ENCODE peak calls at places on chromosomes 7 and 10, in seven cellular contexts. One of them, this sample, is unnamed.

GRCh38 chr7:97471491-97471890 is 260.4 kb upstream of the TAC1 start:
- DNase-seq in neuronal stem cell: no peak
- DNase-seq in PC-9: no peak
- DNase-seq in activated effector memory CD4-positive, alpha-beta T cell treated with Interleukin-2 at 50 U/mL for 16 hours: no peak
- DNase-seq in naive B cell: no peak
- DNase-seq in HCT116: no peak
- DNase-seq in mammary epithelial cell: no peak
- DNase-seq in this sample: no peak

GRCh38 chr7:140562921-140563600 is 77.6 kb downstream of the DENND2A start:
- DNase-seq in mammary epithelial cell: no peak
- DNase-seq in naive B cell: no peak
- DNase-seq in activated effector memory CD4-positive, alpha-beta T cell treated with Interleukin-2 at 50 U/mL for 16 hours: no peak
- DNase-seq in PC-9: no peak
- DNase-seq in HCT116: no peak
- DNase-seq in neuronal stem cell: no peak
- DNase-seq in this sample: no peak

GRCh38 chr7:135389971-135390370 is 119.9 kb downstream of the CNOT4 start:
- DNase-seq in mammary epithelial cell: no peak
- DNase-seq in HCT116: no peak
- DNase-seq in neuronal stem cell: no peak
- DNase-seq in activated effector memory CD4-positive, alpha-beta T cell treated with Interleukin-2 at 50 U/mL for 16 hours: no peak
- DNase-seq in naive B cell: no peak
- DNase-seq in PC-9: no peak
- DNase-seq in this sample: no peak

GRCh38 chr7:105224884-105225651 is 163.7 kb downstream of the SRPK2 start:
- DNase-seq in mammary epithelial cell: peak
- DNase-seq in naive B cell: no peak
- DNase-seq in PC-9: peak
- DNase-seq in neuronal stem cell: no peak
- DNase-seq in HCT116: peak
- DNase-seq in activated effector memory CD4-positive, alpha-beta T cell treated with Interleukin-2 at 50 U/mL for 16 hours: no peak
- DNase-seq in this sample: no peak

GRCh38 chr10:66931340-66931948 is 5.6 kb downstream of the LRRTM3 start:
- DNase-seq in neuronal stem cell: peak
- DNase-seq in HCT116: peak
- DNase-seq in PC-9: no peak
- DNase-seq in naive B cell: peak
- DNase-seq in activated effector memory CD4-positive, alpha-beta T cell treated with Interleukin-2 at 50 U/mL for 16 hours: no peak
- DNase-seq in mammary epithelial cell: peak
- DNase-seq in this sample: no peak

GRCh38 chr10:119139464-119140067 is 25.9 kb downstream of the SFXN4 start:
- DNase-seq in naive B cell: peak
- DNase-seq in PC-9: no peak
- DNase-seq in mammary epithelial cell: peak
- DNase-seq in HCT116: peak
- DNase-seq in neuronal stem cell: peak
- DNase-seq in activated effector memory CD4-positive, alpha-beta T cell treated with Interleukin-2 at 50 U/mL for 16 hours: peak
- DNase-seq in this sample: peak

GRCh38 chr7:114928060-114928459 is 6.2 kb downstream of the MDFIC start:
- DNase-seq in mammary epithelial cell: no peak
- DNase-seq in activated effector memory CD4-positive, alpha-beta T cell treated with Interleukin-2 at 50 U/mL for 16 hours: no peak
- DNase-seq in PC-9: no peak
- DNase-seq in naive B cell: no peak
- DNase-seq in neuronal stem cell: no peak
- DNase-seq in HCT116: no peak
- DNase-seq in this sample: no peak

GRCh38 chr10:10198388-10198787 is 819.3 kb upstream of the CELF2 start:
- DNase-seq in naive B cell: no peak
- DNase-seq in mammary epithelial cell: no peak
- DNase-seq in PC-9: no peak
- DNase-seq in neuronal stem cell: no peak
- DNase-seq in HCT116: no peak
- DNase-seq in activated effector memory CD4-positive, alpha-beta T cell treated with Interleukin-2 at 50 U/mL for 16 hours: no peak
- DNase-seq in this sample: no peak

GRCh38 chr7:13835442-13835841 is 154.0 kb downstream of the ETV1 start:
- DNase-seq in HCT116: no peak
- DNase-seq in PC-9: no peak
- DNase-seq in activated effector memory CD4-positive, alpha-beta T cell treated with Interleukin-2 at 50 U/mL for 16 hours: no peak
- DNase-seq in neuronal stem cell: peak
- DNase-seq in mammary epithelial cell: no peak
- DNase-seq in naive B cell: no peak
- DNase-seq in this sample: no peak

GRCh38 chr7:36969376-36969775 is 245.1 kb upstream of the AOAH start:
- DNase-seq in HCT116: no peak
- DNase-seq in neuronal stem cell: no peak
- DNase-seq in naive B cell: no peak
- DNase-seq in PC-9: no peak
- DNase-seq in activated effector memory CD4-positive, alpha-beta T cell treated with Interleukin-2 at 50 U/mL for 16 hours: no peak
- DNase-seq in mammary epithelial cell: no peak
- DNase-seq in this sample: no peak

GRCh38 chr10:21273400-21273968 is 252.0 kb downstream of the SKIDA1 start:
- DNase-seq in neuronal stem cell: no peak
- DNase-seq in mammary epithelial cell: no peak
- DNase-seq in activated effector memory CD4-positive, alpha-beta T cell treated with Interleukin-2 at 50 U/mL for 16 hours: no peak
- DNase-seq in HCT116: no peak
- DNase-seq in PC-9: no peak
- DNase-seq in naive B cell: no peak
- DNase-seq in this sample: no peak

GRCh38 chr10:62327897-62328296 is 46.3 kb upstream of the ZNF365 start:
- DNase-seq in HCT116: no peak
- DNase-seq in neuronal stem cell: no peak
- DNase-seq in activated effector memory CD4-positive, alpha-beta T cell treated with Interleukin-2 at 50 U/mL for 16 hours: no peak
- DNase-seq in mammary epithelial cell: peak
- DNase-seq in naive B cell: no peak
- DNase-seq in PC-9: no peak
- DNase-seq in this sample: no peak

GRCh38 chr10:100184426-100185219 is 1.2 kb downstream of the ERLIN1 start:
- DNase-seq in PC-9: no peak
- DNase-seq in naive B cell: no peak
- DNase-seq in HCT116: peak
- DNase-seq in activated effector memory CD4-positive, alpha-beta T cell treated with Interleukin-2 at 50 U/mL for 16 hours: no peak
- DNase-seq in mammary epithelial cell: peak
- DNase-seq in neuronal stem cell: no peak
- DNase-seq in this sample: no peak

GRCh38 chr7:122802211-122802833 is 83.9 kb downstream of the CADPS2 start:
- DNase-seq in HCT116: no peak
- DNase-seq in naive B cell: no peak
- DNase-seq in activated effector memory CD4-positive, alpha-beta T cell treated with Interleukin-2 at 50 U/mL for 16 hours: no peak
- DNase-seq in PC-9: no peak
- DNase-seq in neuronal stem cell: no peak
- DNase-seq in mammary epithelial cell: no peak
- DNase-seq in this sample: no peak